ENCODE peak calls at places on chromosomes 16 and 17, in five cellular contexts. S is GM12892; I is fibroblast of pulmonary artery; Y is GM10248; B is stimulated activated CD8-positive, alpha-beta memory T cell treated with anti-CD3 and anti-CD28 coated beads, Interleukin-2, amount 100 ng/mL, for 48 hours. E is an unnamed sample.

GRCh38 chr17:48718781-48719641 is 3.3 kb downstream of the PRAC1 start:
- DNase-seq in I (no peak), S (no peak), Y (no peak), B (no peak), E (no peak)

GRCh38 chr17:48723555-48724239 is 712 bp downstream of the PRAC2 start:
- DNase-seq in B (no peak), I (no peak), S (no peak), Y (no peak), E (no peak)

GRCh38 chr17:49494937-49495841 is at the start of gene NGFR:
- DNase-seq in I (no peak), S (peak), Y (peak), B (peak), E (peak)

GRCh38 chr17:31699281-31699680 is 159.8 kb downstream of the COPRS start:
- DNase-seq in S (no peak), Y (no peak), B (peak), I (no peak), E (no peak)

GRCh38 chr17:57406131-57406980 is 150.0 kb downstream of the MSI2 start:
- DNase-seq in S (no peak), B (no peak), I (peak), Y (no peak), E (no peak)

GRCh38 chr17:82126479-82127314 is 28.7 kb upstream of the FASN start:
- DNase-seq in S (no peak), B (no peak), Y (no peak), I (no peak), E (no peak)

GRCh38 chr16:29729116-29729521 is 16.7 kb downstream of the C16orf54 start:
- DNase-seq in Y (no peak), S (no peak), I (peak), B (no peak), E (no peak)

GRCh38 chr17:75698659-75699058 is 22.6 kb upstream of the ITGB4 start:
- DNase-seq in B (no peak), I (no peak), Y (no peak), S (no peak), E (no peak)

GRCh38 chr17:65851965-65852736 is 290.7 kb upstream of the AXIN2 start:
- DNase-seq in I (no peak), Y (no peak), S (no peak), B (no peak), E (no peak)

GRCh38 chr16:75263963-75264445 is 12.6 kb upstream of the BCAR1 start:
- DNase-seq in I (no peak), B (no peak), S (no peak), Y (no peak), E (no peak)

GRCh38 chr16:18953535-18953934 is 27.3 kb upstream of the SMG1 start:
- DNase-seq in I (no peak), B (no peak), S (no peak), Y (no peak), E (no peak)

GRCh38 chr17:75518201-75518600 is 1.9 kb downstream of the TSEN54 start:
- DNase-seq in B (no peak), S (no peak), Y (no peak), I (no peak), E (no peak)

GRCh38 chr17:39672522-39673334 is 4.5 kb downstream of the PNMT start:
- DNase-seq in Y (no peak), S (no peak), I (no peak), B (no peak), E (no peak)

GRCh38 chr17:81043725-81044427 is 8.9 kb downstream of the BAIAP2 start:
- DNase-seq in I (no peak), Y (no peak), S (no peak), B (no peak), E (no peak)

GRCh38 chr17:13544292-13544691 is 57.4 kb downstream of the HS3ST3A1 start:
- DNase-seq in I (peak), S (no peak), B (no peak), Y (no peak), E (no peak)

GRCh38 chr17:19501219-19501618 is 32.4 kb upstream of the SLC47A1 start:
- DNase-seq in S (no peak), I (no peak), B (no peak), Y (no peak), E (no peak)

GRCh38 chr16:58389724-58390123 is 2.5 kb upstream of the GINS3 start:
- DNase-seq in S (no peak), Y (no peak), B (no peak), I (no peak), E (no peak)

GRCh38 chr17:75315541-75316243 is 26.5 kb upstream of the SLC25A19 start:
- DNase-seq in S (no peak), B (no peak), I (no peak), Y (peak), E (no peak)

GRCh38 chr17:75086496-75087181 is 1.1 kb upstream of the SLC16A5 start:
- DNase-seq in B (no peak), Y (no peak), S (no peak), I (no peak), E (no peak)

GRCh38 chr16:62477796-62478195 is 441.6 kb upstream of the CDH8 start:
- DNase-seq in S (no peak), I (no peak), Y (no peak), B (no peak), E (no peak)

GRCh38 chr17:77476920-77477805 is 336.4 kb downstream of the SEC14L1 start:
- DNase-seq in B (no peak), S (no peak), Y (no peak), I (peak), E (no peak)

GRCh38 chr17:69141802-69142472 is at the start of gene ABCA6:
- DNase-seq in I (peak), Y (no peak), B (no peak), S (no peak), E (no peak)

GRCh38 chr16:11072420-11073153 is 128.2 kb downstream of the CLEC16A start:
- DNase-seq in Y (no peak), I (no peak), S (no peak), B (no peak), E (no peak)

GRCh38 chr16:54418903-54419302 is 132.3 kb upstream of the IRX3 start:
- DNase-seq in Y (no peak), I (no peak), B (no peak), S (no peak), E (no peak)

GRCh38 chr16:70689035-70689969 is 3.4 kb upstream of the MTSS2 start:
- DNase-seq in I (no peak), B (no peak), Y (no peak), S (no peak), E (no peak)